ENCODE peak calls at places on chromosomes 13 and 19, in ten cellular contexts. K is heart right ventricle, P is tibial nerve, S is colonic mucosa, H is GM23338, J is HCT116, U is heart left ventricle, T is thyroid gland, L is lung, C is fibroblast of lung. B is an unnamed sample.

GRCh38 chr19:14197882-14198281 is 8.1 kb downstream of the ADGRL1 start:
- DNase-seq in K (no peak), P (no peak), S (no peak), H (no peak), J (no peak), U (no peak), T (no peak), L (no peak), C (no peak), B (no peak)

GRCh38 chr19:39828015-39828633 is 5.8 kb downstream of the DYRK1B start:
- DNase-seq in K (no peak), P (no peak), S (no peak), H (no peak), J (no peak), U (no peak), T (no peak), L (no peak), C (no peak), B (no peak)

GRCh38 chr19:7682175-7682855 is 1.7 kb downstream of the TRAPPC5 start:
- DNase-seq in K (no peak), P (no peak), S (no peak), H (peak; percentile 83), J (no peak), U (no peak), T (no peak), L (no peak), C (no peak), B (no peak)

GRCh38 chr13:102286326-102286725 is 115.5 kb downstream of the FGF14 start:
- DNase-seq in K (no peak), P (no peak), S (no peak), H (no peak), J (no peak), U (no peak), T (no peak), L (no peak), C (peak; percentile 97), B (no peak)

GRCh38 chr13:43629691-43630480 is 156.9 kb downstream of the ENOX1 start:
- DNase-seq in K (no peak), P (no peak), S (no peak), H (no peak), J (no peak), U (no peak), T (no peak), L (no peak), C (peak; percentile 47), B (no peak)

GRCh38 chr19:39413269-39413902 is 917 bp downstream of the PLEKHG2 start:
- DNase-seq in K (peak; percentile 87), P (no peak), S (peak; percentile 56), H (peak; percentile 74), J (no peak), U (peak; percentile 91), T (peak; percentile 40), L (no peak), C (peak; percentile 66), B (no peak)

GRCh38 chr19:45191324-45191845 is 12.8 kb downstream of the BLOC1S3 start:
- DNase-seq in K (no peak), P (no peak), S (no peak), H (no peak), J (no peak), U (no peak), T (no peak), L (no peak), C (no peak), B (no peak)

GRCh38 chr19:43812689-43813088 is 10.4 kb upstream of the LYPD5 start:
- DNase-seq in K (no peak), P (no peak), S (no peak), H (no peak), J (no peak), U (no peak), T (no peak), L (no peak), C (no peak), B (no peak)

GRCh38 chr19:32924200-32924599 is 47.6 kb downstream of the CEP89 start:
- DNase-seq in K (no peak), P (no peak), S (peak; percentile 35), H (no peak), J (no peak), U (no peak), T (no peak), L (no peak), C (peak; percentile 6), B (no peak)

GRCh38 chr13:27712421-27712820 is 79.9 kb upstream of the GSX1 start:
- DNase-seq in K (peak; percentile 12), P (peak; percentile 25), S (no peak), H (no peak), J (no peak), U (no peak), T (peak; percentile 17), L (no peak), C (peak; percentile 15), B (no peak)

GRCh38 chr13:95564091-95564490 is 11.6 kb downstream of the CLDN10 start:
- DNase-seq in K (no peak), P (no peak), S (no peak), H (no peak), J (no peak), U (no peak), T (no peak), L (no peak), C (peak; percentile 17), B (no peak)

GRCh38 chr19:11125994-11126685 is 29.4 kb downstream of the SPC24 start:
- DNase-seq in K (peak; percentile 76), P (peak; percentile 89), S (peak; percentile 79), H (peak; percentile 92), J (peak; percentile 39), U (peak; percentile 84), T (peak; percentile 87), L (peak; percentile 78), C (peak; percentile 78), B (peak; percentile 87)

GRCh38 chr13:42926555-42926954 is 65.5 kb downstream of the EPSTI1 start:
- DNase-seq in K (no peak), P (no peak), S (no peak), H (no peak), J (no peak), U (no peak), T (no peak), L (no peak), C (peak; percentile 12), B (no peak)

GRCh38 chr13:52899206-52899605 is 50.8 kb upstream of the PCDH8 start:
- DNase-seq in K (no peak), P (no peak), S (no peak), H (no peak), J (no peak), U (no peak), T (no peak), L (no peak), C (no peak), B (no peak)

GRCh38 chr13:67506407-67506806 is 276.3 kb upstream of the PCDH9 start:
- DNase-seq in K (no peak), P (no peak), S (no peak), H (no peak), J (no peak), U (no peak), T (no peak), L (no peak), C (no peak), B (no peak)
- H3K4me3 ChIP-seq in K (no peak overlapping the region), P (no peak overlapping the region), S (no peak overlapping the region), H (no peak overlapping the region), J (no peak overlapping the region), U (no peak overlapping the region), T (no peak overlapping the region), L (no peak overlapping the region), C (no peak overlapping the region), B (no peak overlapping the region)

GRCh38 chr19:47107201-47107952 is 6.2 kb downstream of the ZC3H4 start:
- DNase-seq in K (no peak), P (no peak), S (peak; percentile 62), H (no peak), J (no peak), U (no peak), T (no peak), L (no peak), C (peak; percentile 42), B (no peak)

GRCh38 chr19:47106819-47107200 is 6.8 kb downstream of the ZC3H4 start:
- DNase-seq in K (no peak), P (no peak), S (no peak), H (no peak), J (no peak), U (no peak), T (no peak), L (no peak), C (no peak), B (no peak)

GRCh38 chr19:47109541-47110375 is 3.8 kb downstream of the ZC3H4 start:
- DNase-seq in K (no peak), P (no peak), S (peak; percentile 58), H (peak; percentile 52), J (no peak), U (no peak), T (no peak), L (no peak), C (peak; percentile 61), B (no peak)

GRCh38 chr19:47109177-47109540 is 4.4 kb downstream of the ZC3H4 start:
- DNase-seq in K (no peak), P (no peak), S (no peak), H (no peak), J (no peak), U (no peak), T (no peak), L (no peak), C (no peak), B (no peak)

GRCh38 chr19:47107953-47108746 is 5.4 kb downstream of the ZC3H4 start:
- DNase-seq in K (no peak), P (no peak), S (no peak), H (no peak), J (no peak), U (no peak), T (peak; percentile 30), L (no peak), C (peak; percentile 45), B (no peak)
- H3K27ac ChIP-seq in K (peak overlapping the region; percentile 99), P (peak overlapping the region; percentile 100), S (peak overlapping the region; percentile 100), H (peak overlapping the region; percentile 96), J (no peak overlapping the region), U (peak overlapping the region; percentile 99), T (peak overlapping the region; percentile 29), L (peak overlapping the region; percentile 80), C (peak overlapping the region; percentile 53), B (no peak overlapping the region)

DNA sequence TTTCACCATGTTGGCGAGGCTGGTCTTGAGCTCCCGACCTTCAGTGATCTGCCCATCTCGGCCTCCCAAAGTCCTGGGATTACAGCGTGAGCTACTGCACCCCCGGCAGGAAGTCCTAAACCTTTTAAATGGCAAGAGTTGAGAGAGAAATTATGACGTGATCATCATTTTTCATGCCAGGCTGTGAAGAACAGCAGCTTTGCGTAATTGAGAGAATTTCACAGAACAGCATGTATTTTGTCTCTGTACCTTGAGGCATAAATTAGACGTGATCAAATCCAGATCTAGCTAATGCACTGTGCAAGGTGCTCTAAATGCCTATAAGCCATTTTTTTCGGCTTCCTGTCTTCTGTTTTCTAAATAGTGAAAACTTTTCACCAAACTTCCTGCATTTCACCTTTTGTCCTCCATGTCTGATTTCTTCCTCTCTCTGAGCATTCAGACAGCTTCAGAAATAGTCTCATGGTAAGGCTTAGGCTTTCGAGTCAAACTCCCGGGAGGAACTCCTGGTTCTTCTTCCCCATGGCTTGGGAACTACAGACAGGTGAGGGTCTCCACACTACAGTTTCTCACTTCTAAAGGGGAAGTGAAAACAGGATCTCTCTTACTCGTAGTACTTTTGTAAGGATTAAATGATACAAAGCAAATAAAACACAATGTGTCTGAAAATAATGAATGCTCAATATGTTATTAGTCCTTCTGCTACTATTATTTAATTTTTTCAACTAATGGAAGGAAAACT is 51.0 kb downstream of the WDFY2 start:
- DNase-seq in K (no peak), P (no peak), S (no peak), H (no peak), J (no peak), U (no peak), T (no peak), L (no peak), C (no peak), B (no peak)
- H3K4me1 ChIP-seq in K (peaks cover 5% of the 10 kb centered on the region), P (peaks cover 93% of the 10 kb centered on the region), S (no peaks in the 10 kb centered on the region), H (peaks cover 67% of the 10 kb centered on the region), J (peaks cover 13% of the 10 kb centered on the region), U (peaks cover 17% of the 10 kb centered on the region), T (peaks cover 46% of the 10 kb centered on the region), L (peaks cover 13% of the 10 kb centered on the region), C (peaks cover 6% of the 10 kb centered on the region), B (peaks cover 13% of the 10 kb centered on the region)

GRCh38 chr19:55075366-55075998 is at the start of gene EPS8L1:
- DNase-seq in K (no peak), P (no peak), S (peak; percentile 87), H (peak; percentile 95), J (no peak), U (peak; percentile 54), T (peak; percentile 95), L (peak; percentile 75), C (no peak), B (no peak)
- H3K4me3 ChIP-seq in K (no peak within 1 kb of the TSS), P (no peak within 1 kb of the TSS), S (no peak within 1 kb of the TSS), H (peak within 1 kb of the TSS; percentile 24), J (peak within 1 kb of the TSS; percentile 48), U (no peak within 1 kb of the TSS), T (no peak within 1 kb of the TSS), L (peak within 1 kb of the TSS; percentile 21), C (no peak within 1 kb of the TSS), B (no peak within 1 kb of the TSS)